ENCODE peak calls at places on chromosomes 7 and 10, in five cellular contexts. S is right lobe of liver; K is fibroblast of mammary gland; B is fibroblast of pulmonary artery; F is naive thymus-derived CD8-positive, alpha-beta T cell. M is an unnamed sample.

GRCh38 chr10:100186253-100186780 is 488 bp upstream of the ERLIN1 start:
- DNase-seq in B (peak; percentile 62), S (peak; percentile 38), F (no peak), K (peak; percentile 65), M (peak; percentile 42)

GRCh38 chr10:89744021-89744420 is 42.6 kb downstream of the KIF20B start:
- DNase-seq in S (no peak), B (peak; percentile 15), K (peak; percentile 17), F (no peak), M (peak; percentile 60)

GRCh38 chr10:111392159-111392558 is 315.3 kb downstream of the ADRA2A start:
- DNase-seq in B (no peak), K (peak; percentile 8), S (no peak), F (no peak), M (no peak)

GRCh38 chr7:42831051-42831952 is 80.6 kb downstream of the C7orf25 start:
- DNase-seq in B (peak; percentile 62), F (no peak), S (peak; percentile 21), K (peak; percentile 56), M (peak; percentile 57)

GRCh38 chr7:112080974-112081373 is 125.2 kb downstream of the DOCK4 start:
- DNase-seq in B (peak; percentile 35), S (no peak), K (no peak), F (no peak), M (peak; percentile 57)

GRCh38 chr10:27783660-27784059 is 38.0 kb upstream of the MKX start:
- DNase-seq in K (peak; percentile 63), B (peak; percentile 11), S (no peak), F (peak; percentile 5), M (peak; percentile 27)

GRCh38 chr7:48887500-48887899 is 36.8 kb upstream of the CDC14C start:
- DNase-seq in K (peak; percentile 53), F (no peak), S (no peak), B (no peak), M (no peak)

GRCh38 chr7:130352335-130353074 is 7.9 kb downstream of the CPA5 start:
- DNase-seq in B (peak; percentile 73), S (no peak), F (no peak), K (peak; percentile 72), M (peak; percentile 81)

GRCh38 chr7:30510124-30511074 is 5.8 kb upstream of the GGCT start:
- DNase-seq in K (peak; percentile 64), F (peak; percentile 18), S (peak; percentile 26), B (peak; percentile 72), M (peak; percentile 60)

GRCh38 chr7:94003446-94004023 is 620 bp downstream of the BET1 start:
- DNase-seq in B (no peak), S (no peak), F (no peak), K (peak; percentile 40), M (peak; percentile 28)

GRCh38 chr7:924541-925231 is 29.8 kb downstream of the ADAP1 start:
- DNase-seq in B (no peak), F (no peak), K (no peak), S (peak; percentile 28), M (no peak)

GRCh38 chr10:35172574-35172973 is 45.9 kb downstream of the CREM start:
- DNase-seq in K (peak; percentile 82), B (peak; percentile 72), F (no peak), S (no peak), M (peak; percentile 30)

GRCh38 chr10:117461766-117462423 is 80.7 kb upstream of the EMX2 start:
- DNase-seq in B (peak; percentile 84), F (no peak), K (peak; percentile 96), S (no peak), M (peak; percentile 68)

GRCh38 chr10:12042409-12042796 is 206 bp downstream of the UPF2 start:
- DNase-seq in F (peak; percentile 64), S (peak; percentile 62), B (peak; percentile 13), K (peak; percentile 7), M (no peak)

GRCh38 chr10:132449051-132449825 is 52.2 kb downstream of the PWWP2B start:
- DNase-seq in K (peak; percentile 8), F (no peak), S (peak; percentile 73), B (no peak), M (peak; percentile 7)

GRCh38 chr7:138934401-138934800 is 46.8 kb downstream of the KIAA1549 start:
- DNase-seq in F (no peak), K (no peak), B (no peak), S (no peak), M (no peak)

GRCh38 chr10:82737556-82737955 is 862.6 kb downstream of the NRG3 start:
- DNase-seq in K (no peak), S (no peak), B (no peak), F (no peak), M (no peak)

GRCh38 chr7:5064391-5065106 is 18.9 kb downstream of the RBAK start:
- DNase-seq in F (no peak), K (peak; percentile 32), B (peak; percentile 33), S (no peak), M (peak; percentile 54)

GRCh38 chr7:40393660-40394059 is 258.9 kb downstream of the SUGCT start:
- DNase-seq in B (no peak), S (no peak), F (no peak), K (no peak), M (no peak)

GRCh38 chr7:141956084-141956483 is 9.3 kb upstream of the CLEC5A start:
- DNase-seq in F (no peak), S (no peak), K (peak; percentile 33), B (no peak), M (no peak)

GRCh38 chr10:77248104-77248503 is 389.5 kb downstream of the KCNMA1 start:
- DNase-seq in S (no peak), F (no peak), B (no peak), K (no peak), M (peak; percentile 20)

GRCh38 chr7:25350074-25350473 is 121.8 kb upstream of the NPVF start:
- DNase-seq in F (no peak), B (no peak), S (no peak), K (no peak), M (no peak)

GRCh38 chr7:140400381-140400780 is 2.1 kb upstream of the SLC37A3 start:
- DNase-seq in K (no peak), S (no peak), B (no peak), F (no peak), M (no peak)

GRCh38 chr10:80443531-80443974 is 10.6 kb upstream of the TSPAN14 start:
- DNase-seq in B (peak; percentile 63), K (no peak), F (peak; percentile 13), S (no peak), M (peak; percentile 22)

GRCh38 chr7:157690833-157691382 is 354.1 kb downstream of the DNAJB6 start:
- DNase-seq in F (no peak), K (peak; percentile 80), S (no peak), B (peak; percentile 63), M (peak; percentile 17)

GRCh38 chr10:35092851-35093250 is 2.7 kb upstream of the CUL2 start:
- DNase-seq in B (no peak), F (no peak), S (no peak), K (peak; percentile 30), M (no peak)

GRCh38 chr7:10138087-10138854 is 835.4 kb upstream of the PHF14 start:
- DNase-seq in B (no peak), S (no peak), K (no peak), F (no peak), M (no peak)

GRCh38 chr7:118104812-118105441 is 79.0 kb upstream of the LSM8 start:
- DNase-seq in F (no peak), S (no peak), B (peak; percentile 23), K (peak; percentile 45), M (peak; percentile 25)

GRCh38 chr10:79105818-79106217 is 37.1 kb downstream of the ZMIZ1 start:
- DNase-seq in F (no peak), S (no peak), K (no peak), B (no peak), M (no peak)

GRCh38 chr10:117327262-117327661 is 48.0 kb downstream of the PDZD8 start:
- DNase-seq in B (no peak), S (no peak), F (no peak), K (no peak), M (no peak)

GRCh38 chr7:24917510-24918239 is 62.3 kb downstream of the OSBPL3 start:
- DNase-seq in B (peak; percentile 68), F (no peak), S (no peak), K (peak; percentile 79), M (peak; percentile 73)

GRCh38 chr7:35261476-35262285 is 7.8 kb upstream of the TBX20 start:
- DNase-seq in S (no peak), F (no peak), B (no peak), K (no peak), M (no peak)

M was measured in amniotic epithelial cell.